ENCODE peak calls at places on chromosome 3, in four cellular contexts. One of them, this sample, is unnamed.

GRCh38 chr3:99720985-99721632 is 82.7 kb downstream of the COL8A1 start:
- DNase-seq in activated naive CD8-positive, alpha-beta T cell treated with anti-CD3 and anti-CD28 coated beads, Interleukin-2, amount 50 U/mL, for 24 hours: no peak
- DNase-seq in H7: no peak
- DNase-seq in hepatic stellate cell: no peak
- DNase-seq in this sample: no peak

GRCh38 chr3:150410311-150411105 is 2.4 kb downstream of the TSC22D2 start:
- DNase-seq in H7: peak; percentile 51
- DNase-seq in hepatic stellate cell: no peak
- DNase-seq in activated naive CD8-positive, alpha-beta T cell treated with anti-CD3 and anti-CD28 coated beads, Interleukin-2, amount 50 U/mL, for 24 hours: peak; percentile 46
- DNase-seq in this sample: peak; percentile 52

GRCh38 chr3:46708401-46709146 is 7.4 kb downstream of the TMIE start:
- DNase-seq in H7: no peak
- DNase-seq in hepatic stellate cell: no peak
- DNase-seq in activated naive CD8-positive, alpha-beta T cell treated with anti-CD3 and anti-CD28 coated beads, Interleukin-2, amount 50 U/mL, for 24 hours: no peak
- DNase-seq in this sample: no peak

GRCh38 chr3:101151286-101151901 is 158.2 kb upstream of the ABI3BP start:
- DNase-seq in hepatic stellate cell: no peak
- DNase-seq in H7: no peak
- DNase-seq in activated naive CD8-positive, alpha-beta T cell treated with anti-CD3 and anti-CD28 coated beads, Interleukin-2, amount 50 U/mL, for 24 hours: no peak
- DNase-seq in this sample: no peak

GRCh38 chr3:134371542-134372324 is 2.5 kb downstream of the AMOTL2 start:
- DNase-seq in activated naive CD8-positive, alpha-beta T cell treated with anti-CD3 and anti-CD28 coated beads, Interleukin-2, amount 50 U/mL, for 24 hours: no peak
- DNase-seq in H7: peak; percentile 51
- DNase-seq in hepatic stellate cell: peak; percentile 72
- DNase-seq in this sample: no peak

GRCh38 chr3:161576733-161577510 is 80.3 kb downstream of the OTOL1 start:
- DNase-seq in H7: no peak
- DNase-seq in hepatic stellate cell: no peak
- DNase-seq in activated naive CD8-positive, alpha-beta T cell treated with anti-CD3 and anti-CD28 coated beads, Interleukin-2, amount 50 U/mL, for 24 hours: no peak
- DNase-seq in this sample: no peak

GRCh38 chr3:143302638-143303171 is 183.1 kb downstream of the CHST2 start:
- DNase-seq in activated naive CD8-positive, alpha-beta T cell treated with anti-CD3 and anti-CD28 coated beads, Interleukin-2, amount 50 U/mL, for 24 hours: no peak
- DNase-seq in hepatic stellate cell: peak; percentile 80
- DNase-seq in H7: no peak
- DNase-seq in this sample: no peak

GRCh38 chr3:66398228-66399025 is 102.4 kb downstream of the LRIG1 start:
- DNase-seq in activated naive CD8-positive, alpha-beta T cell treated with anti-CD3 and anti-CD28 coated beads, Interleukin-2, amount 50 U/mL, for 24 hours: no peak
- DNase-seq in hepatic stellate cell: no peak
- DNase-seq in H7: no peak
- DNase-seq in this sample: no peak

GRCh38 chr3:197023241-197023997 is 6.2 kb downstream of the MELTF start:
- DNase-seq in H7: peak; percentile 56
- DNase-seq in activated naive CD8-positive, alpha-beta T cell treated with anti-CD3 and anti-CD28 coated beads, Interleukin-2, amount 50 U/mL, for 24 hours: no peak
- DNase-seq in hepatic stellate cell: peak; percentile 45
- DNase-seq in this sample: no peak

GRCh38 chr3:109918740-109919139 is 581.4 kb upstream of the DPPA4 start:
- DNase-seq in activated naive CD8-positive, alpha-beta T cell treated with anti-CD3 and anti-CD28 coated beads, Interleukin-2, amount 50 U/mL, for 24 hours: no peak
- DNase-seq in H7: no peak
- DNase-seq in hepatic stellate cell: no peak
- DNase-seq in this sample: no peak

GRCh38 chr3:156518726-156519125 is 36.2 kb downstream of the SSR3 start:
- DNase-seq in hepatic stellate cell: peak; percentile 43
- DNase-seq in H7: no peak
- DNase-seq in activated naive CD8-positive, alpha-beta T cell treated with anti-CD3 and anti-CD28 coated beads, Interleukin-2, amount 50 U/mL, for 24 hours: no peak
- DNase-seq in this sample: no peak

GRCh38 chr3:120153294-120153693 is 59.0 kb upstream of the GSK3B start:
- DNase-seq in H7: no peak
- DNase-seq in hepatic stellate cell: peak; percentile 44
- DNase-seq in activated naive CD8-positive, alpha-beta T cell treated with anti-CD3 and anti-CD28 coated beads, Interleukin-2, amount 50 U/mL, for 24 hours: no peak
- DNase-seq in this sample: no peak

GRCh38 chr3:42031808-42032475 is 59.2 kb upstream of the TRAK1 start:
- DNase-seq in activated naive CD8-positive, alpha-beta T cell treated with anti-CD3 and anti-CD28 coated beads, Interleukin-2, amount 50 U/mL, for 24 hours: no peak
- DNase-seq in H7: no peak
- DNase-seq in hepatic stellate cell: no peak
- DNase-seq in this sample: no peak

GRCh38 chr3:32780735-32781210 is 37.0 kb upstream of the TRIM71 start:
- DNase-seq in H7: peak; percentile 95
- DNase-seq in activated naive CD8-positive, alpha-beta T cell treated with anti-CD3 and anti-CD28 coated beads, Interleukin-2, amount 50 U/mL, for 24 hours: peak; percentile 34
- DNase-seq in hepatic stellate cell: peak; percentile 31
- DNase-seq in this sample: no peak

GRCh38 chr3:187736418-187736871 is 8.8 kb downstream of the BCL6 start:
- DNase-seq in activated naive CD8-positive, alpha-beta T cell treated with anti-CD3 and anti-CD28 coated beads, Interleukin-2, amount 50 U/mL, for 24 hours: no peak
- DNase-seq in H7: no peak
- DNase-seq in hepatic stellate cell: no peak
- DNase-seq in this sample: no peak

GRCh38 chr3:38119802-38120689 is 16.9 kb downstream of the ACAA1 start:
- DNase-seq in activated naive CD8-positive, alpha-beta T cell treated with anti-CD3 and anti-CD28 coated beads, Interleukin-2, amount 50 U/mL, for 24 hours: no peak
- DNase-seq in H7: peak; percentile 22
- DNase-seq in hepatic stellate cell: no peak
- DNase-seq in this sample: no peak